ENCODE peak calls at places on chromosomes 11 and 22, in four cellular contexts. One of them, this sample, is unnamed. For H3K9me3, the result is how much of the 10 kb centered on the place peaks cover.

GRCh38 chr11:1229471-1230120 is 6.7 kb downstream of the MUC5B start:
- DNase-seq in Peyer's patch: no peak
- DNase-seq in astrocyte: no peak
- DNase-seq in psoas muscle: peak
- DNase-seq in this sample: no peak

GRCh38 chr11:10579700-10580099 is 11.2 kb upstream of the LYVE1 start:
- DNase-seq in Peyer's patch: no peak
- DNase-seq in astrocyte: no peak
- DNase-seq in psoas muscle: no peak
- DNase-seq in this sample: no peak

GRCh38 chr11:65915821-65916251 is 3.0 kb downstream of the C11orf68 start:
- DNase-seq in Peyer's patch: peak
- DNase-seq in astrocyte: peak
- DNase-seq in psoas muscle: peak
- DNase-seq in this sample: no peak

GRCh38 chr11:76805206-76805913 is 22.2 kb downstream of the TSKU start:
- DNase-seq in Peyer's patch: no peak
- DNase-seq in astrocyte: no peak
- DNase-seq in psoas muscle: no peak
- DNase-seq in this sample: no peak

GRCh38 chr11:5618807-5619206 is 6.0 kb upstream of the TRIM34 start:
- DNase-seq in Peyer's patch: no peak
- DNase-seq in astrocyte: peak
- DNase-seq in psoas muscle: no peak
- DNase-seq in this sample: no peak

GRCh38 chr11:400241-400729 is 6.3 kb downstream of the PKP3 start:
- DNase-seq in Peyer's patch: no peak
- DNase-seq in astrocyte: no peak
- DNase-seq in psoas muscle: no peak
- DNase-seq in this sample: no peak

GRCh38 chr22:39214383-39215069 is 30.3 kb downstream of the PDGFB start:
- DNase-seq in Peyer's patch: no peak
- DNase-seq in astrocyte: peak
- DNase-seq in psoas muscle: no peak
- DNase-seq in this sample: no peak

GRCh38 chr11:126433989-126434949 is 78.8 kb downstream of the ST3GAL4 start:
- DNase-seq in Peyer's patch: no peak
- DNase-seq in astrocyte: no peak
- DNase-seq in psoas muscle: no peak
- DNase-seq in this sample: no peak

GRCh38 chr11:19934828-19935259 is 222.2 kb downstream of the NAV2 start:
- DNase-seq in Peyer's patch: no peak
- DNase-seq in astrocyte: peak
- DNase-seq in psoas muscle: peak
- DNase-seq in this sample: no peak

GRCh38 chr11:1160231-1161101 is 2.7 kb downstream of the MUC5AC start:
- DNase-seq in Peyer's patch: no peak
- DNase-seq in astrocyte: no peak
- DNase-seq in psoas muscle: peak
- DNase-seq in this sample: no peak

GRCh38 chr11:66248903-66249302 is 19.5 kb upstream of the RAB1B start:
- DNase-seq in Peyer's patch: no peak
- DNase-seq in astrocyte: no peak
- DNase-seq in psoas muscle: no peak
- DNase-seq in this sample: no peak

GRCh38 chr11:78039919-78040671 is 17.0 kb upstream of the KCTD14 start:
- DNase-seq in Peyer's patch: peak
- DNase-seq in astrocyte: peak
- DNase-seq in psoas muscle: peak
- DNase-seq in this sample: no peak

GRCh38 chr22:20741634-20742581 is 32.0 kb upstream of the SERPIND1 start:
- DNase-seq in Peyer's patch: peak
- DNase-seq in astrocyte: no peak
- DNase-seq in psoas muscle: no peak
- DNase-seq in this sample: no peak

GRCh38 chr11:87260811-87261210 is 223.1 kb downstream of the TMEM135 start:
- DNase-seq in Peyer's patch: no peak
- DNase-seq in astrocyte: peak
- DNase-seq in psoas muscle: no peak
- DNase-seq in this sample: no peak

GRCh38 chr11:112292785-112293407 is 32.2 kb upstream of the PLET1 start:
- DNase-seq in Peyer's patch: no peak
- DNase-seq in astrocyte: peak
- DNase-seq in psoas muscle: no peak
- DNase-seq in this sample: no peak

GRCh38 chr11:70443043-70444030 is 45.0 kb downstream of the CTTN start:
- DNase-seq in Peyer's patch: no peak
- DNase-seq in astrocyte: no peak
- DNase-seq in psoas muscle: no peak
- DNase-seq in this sample: no peak

GRCh38 chr11:66981976-66982578 is 7.0 kb downstream of the C11orf86 start:
- DNase-seq in Peyer's patch: peak
- DNase-seq in astrocyte: peak
- DNase-seq in psoas muscle: peak
- DNase-seq in this sample: no peak

GRCh38 chr22:44837481-44837880 is 85.1 kb downstream of the ARHGAP8 start:
- DNase-seq in Peyer's patch: no peak
- DNase-seq in astrocyte: no peak
- DNase-seq in psoas muscle: no peak
- DNase-seq in this sample: no peak

GRCh38 chr11:116078101-116078561 is 573.9 kb upstream of the CADM1 start:
- DNase-seq in Peyer's patch: no peak
- DNase-seq in astrocyte: no peak
- DNase-seq in psoas muscle: no peak
- DNase-seq in this sample: no peak

GRCh38 chr11:45036010-45036409 is 85.3 kb upstream of the TP53I11 start:
- DNase-seq in Peyer's patch: no peak
- DNase-seq in astrocyte: no peak
- DNase-seq in psoas muscle: no peak
- DNase-seq in this sample: no peak

GRCh38 chr11:69473520-69473894 is 8.0 kb upstream of the LINC01488 start:
- DNase-seq in Peyer's patch: no peak
- DNase-seq in astrocyte: no peak
- DNase-seq in psoas muscle: no peak
- DNase-seq in this sample: no peak

GRCh38 chr11:111176603-111177002 is 68.9 kb upstream of the POU2AF2 start:
- DNase-seq in Peyer's patch: no peak
- DNase-seq in astrocyte: no peak
- DNase-seq in psoas muscle: no peak
- DNase-seq in this sample: no peak

GRCh38 chr11:110712643-110713468 is 619 bp upstream of the ARHGAP20 start:
- DNase-seq in Peyer's patch: peak
- DNase-seq in astrocyte: peak
- DNase-seq in psoas muscle: peak
- DNase-seq in this sample: no peak

GRCh38 chr11:46108752-46109151 is 12.5 kb downstream of the PHF21A start:
- DNase-seq in Peyer's patch: no peak
- DNase-seq in astrocyte: no peak
- DNase-seq in psoas muscle: no peak
- DNase-seq in this sample: no peak

GRCh38 chr11:46105902-46106301 is 15.4 kb downstream of the PHF21A start:
- DNase-seq in Peyer's patch: no peak
- DNase-seq in astrocyte: no peak
- DNase-seq in psoas muscle: no peak
- DNase-seq in this sample: no peak

GRCh38 chr11:46106530-46107407 is 14.5 kb downstream of the PHF21A start:
- DNase-seq in Peyer's patch: no peak
- DNase-seq in astrocyte: no peak
- DNase-seq in psoas muscle: no peak
- DNase-seq in this sample: no peak

GRCh38 chr11:46107780-46108179 is 13.5 kb downstream of the PHF21A start:
- DNase-seq in Peyer's patch: no peak
- DNase-seq in astrocyte: no peak
- DNase-seq in psoas muscle: no peak
- DNase-seq in this sample: no peak

GRCh38 chr11:46107408-46107718 is 13.9 kb downstream of the PHF21A start:
- DNase-seq in Peyer's patch: no peak
- DNase-seq in astrocyte: no peak
- DNase-seq in psoas muscle: no peak
- DNase-seq in this sample: no peak
- H3K9me3 ChIP-seq in Peyer's patch: under half
- H3K9me3 ChIP-seq in astrocyte: under half
- H3K9me3 ChIP-seq in psoas muscle: under half
- H3K9me3 ChIP-seq in this sample: under half

DNA sequence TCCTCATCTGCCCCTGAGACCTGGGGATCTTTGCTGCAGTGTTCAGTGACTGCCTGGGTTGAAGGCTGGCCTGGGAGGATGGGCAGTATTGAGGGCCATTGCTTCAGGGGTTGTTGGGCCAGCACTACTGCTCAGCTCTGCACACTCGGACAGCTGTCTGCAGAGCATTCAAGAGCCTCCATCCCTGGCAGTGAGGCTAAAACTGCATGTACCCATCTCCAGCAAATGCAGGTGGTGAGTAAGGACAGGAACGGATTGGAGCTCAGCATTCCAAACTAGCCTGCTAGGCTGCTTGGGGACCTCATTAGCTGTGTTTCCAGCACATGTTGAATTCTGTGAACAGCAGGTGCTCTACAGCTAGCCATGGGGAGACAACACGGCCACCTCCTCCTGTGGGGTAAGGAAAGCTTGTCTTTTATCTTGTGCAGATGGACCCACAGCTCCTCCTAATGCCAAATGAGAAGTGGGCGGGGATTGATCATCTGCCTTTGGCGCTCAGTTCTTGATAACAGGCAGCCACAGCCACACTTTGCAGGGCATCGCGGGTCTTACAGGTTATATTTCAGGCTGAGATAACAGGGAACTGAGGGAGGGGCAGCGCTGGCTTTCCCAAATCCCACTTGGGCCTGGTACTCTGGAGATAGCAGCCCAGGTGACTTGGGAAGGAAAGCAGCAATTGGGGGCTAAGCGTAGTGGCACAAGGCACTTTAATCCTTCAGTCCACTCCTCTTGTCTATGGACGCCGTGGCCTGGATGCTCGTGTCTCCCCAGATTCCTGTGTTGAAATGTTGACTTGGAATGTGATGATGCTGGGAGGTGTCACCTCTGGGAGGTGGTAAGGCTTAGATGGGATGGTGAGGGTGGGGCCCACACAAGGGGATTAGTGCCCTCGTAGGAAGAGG is 254.5 kb upstream of the B3GAT1 start:
- DNase-seq in Peyer's patch: no peak
- DNase-seq in astrocyte: no peak
- DNase-seq in psoas muscle: no peak
- DNase-seq in this sample: no peak
- H3K9me3 ChIP-seq in Peyer's patch: under half
- H3K9me3 ChIP-seq in astrocyte: under half
- H3K9me3 ChIP-seq in psoas muscle: under half
- H3K9me3 ChIP-seq in this sample: under half

DNA sequence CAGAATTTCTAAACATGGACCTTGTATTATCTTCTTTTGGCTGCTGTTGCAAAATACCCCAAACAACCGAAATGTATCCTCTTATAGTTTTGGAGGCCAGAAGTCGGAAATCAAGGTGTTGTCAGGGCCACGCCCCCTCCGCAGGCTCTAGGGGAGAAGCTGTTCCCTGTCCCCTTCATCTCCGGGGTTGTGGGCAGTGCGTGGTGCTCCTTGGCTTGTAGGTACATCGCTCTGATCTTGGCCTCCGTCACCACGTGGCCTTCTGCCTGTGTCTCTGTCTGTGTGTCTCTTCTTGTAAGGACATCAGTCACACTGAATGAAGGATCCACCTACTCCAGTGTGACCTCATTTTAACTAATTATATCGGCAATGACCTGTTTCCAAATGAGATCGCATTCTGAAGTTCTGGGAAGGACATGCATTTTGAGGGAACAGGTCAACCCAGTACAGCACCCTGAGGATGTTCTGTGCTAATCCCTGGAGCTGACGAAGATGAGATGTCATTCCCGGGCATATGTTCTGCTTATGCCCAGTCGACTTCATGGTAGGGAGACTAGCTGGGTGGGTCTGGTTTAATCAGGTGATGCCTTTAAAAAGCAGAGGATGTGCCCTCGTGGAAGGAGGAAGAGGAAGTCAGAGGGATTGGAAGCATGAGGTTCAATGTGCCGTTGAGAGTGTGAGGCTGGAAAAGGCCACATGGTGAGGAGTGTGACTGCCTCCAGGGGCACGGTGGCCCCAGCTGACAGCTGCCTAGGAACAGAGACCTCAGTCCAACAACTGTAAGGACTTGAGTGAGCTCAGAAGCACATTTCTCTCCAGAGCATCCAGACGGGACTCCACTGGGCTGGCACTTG is 531.1 kb downstream of the TBC1D22A start:
- DNase-seq in Peyer's patch: no peak
- DNase-seq in astrocyte: no peak
- DNase-seq in psoas muscle: no peak
- DNase-seq in this sample: no peak
- H3K9me3 ChIP-seq in Peyer's patch: under half
- H3K9me3 ChIP-seq in astrocyte: under half
- H3K9me3 ChIP-seq in psoas muscle: under half
- H3K9me3 ChIP-seq in this sample: under half

GRCh38 chr22:49368976-49369725 is 458.5 kb downstream of the BRD1 start:
- DNase-seq in Peyer's patch: peak
- DNase-seq in astrocyte: no peak
- DNase-seq in psoas muscle: no peak
- DNase-seq in this sample: no peak
- H3K9me3 ChIP-seq in Peyer's patch: under half
- H3K9me3 ChIP-seq in astrocyte: under half
- H3K9me3 ChIP-seq in psoas muscle: under half
- H3K9me3 ChIP-seq in this sample: under half

DNA sequence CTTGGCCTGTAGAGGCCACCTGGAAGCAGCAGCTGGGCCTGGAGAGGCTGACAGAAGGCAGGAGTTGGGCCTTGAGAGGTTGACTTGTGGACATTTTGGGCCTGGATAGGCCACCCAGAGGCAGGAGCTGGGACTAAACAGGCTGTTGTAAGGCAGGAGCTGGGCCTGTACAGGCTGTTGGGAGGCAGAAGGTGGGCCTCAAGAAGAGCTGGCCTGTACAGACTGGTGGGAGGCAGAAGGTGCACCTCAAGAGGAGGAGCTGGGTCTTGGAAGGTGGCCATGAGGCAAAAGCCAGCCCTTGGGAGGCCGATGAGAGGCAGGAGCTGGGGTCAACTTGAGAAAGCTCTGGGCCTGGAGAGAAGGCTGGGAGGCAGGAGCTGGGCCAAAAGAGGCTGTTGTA is 45.3 kb downstream of the OR4C45 start:
- DNase-seq in Peyer's patch: no peak
- DNase-seq in astrocyte: no peak
- DNase-seq in psoas muscle: no peak
- DNase-seq in this sample: no peak
- H3K9me3 ChIP-seq in Peyer's patch: under half
- H3K9me3 ChIP-seq in astrocyte: under half
- H3K9me3 ChIP-seq in psoas muscle: under half
- H3K9me3 ChIP-seq in this sample: under half

This sample was measured in T-helper 17 cell.